ENCODE peak calls at places on chromosomes 13 and 19, in seven cellular contexts. W is Kasumi-1, K is NCI-H1436, C is aorta, U is amniotic stem cell, L is body of pancreas, G is left cardiac atrium. O is an unnamed sample.
A peak's percentile ranks its signal among the peaks of the same experiment; 100 is the strongest.

GRCh38 chr19:40165362-40165937 is 25.8 kb upstream of the MAP3K10 start:
- DNase-seq in W (peak; percentile 78), K (peak; percentile 21), C (peak; percentile 77), U (no peak), L (peak; percentile 42), G (peak; percentile 42), O (peak; percentile 75)

GRCh38 chr13:69882451-69882850 is 225.2 kb upstream of the ATXN8OS start:
- DNase-seq in W (no peak), K (no peak), C (no peak), U (no peak), L (no peak), G (no peak), O (no peak)

GRCh38 chr19:38654478-38655079 is 7.1 kb downstream of the ACTN4 start:
- DNase-seq in W (no peak), K (no peak), C (no peak), U (no peak), L (no peak), G (no peak), O (no peak)

GRCh38 chr13:30978981-30979956 is 46.8 kb downstream of the TEX26 start:
- DNase-seq in W (peak; percentile 21), K (peak; percentile 9), C (no peak), U (no peak), L (peak; percentile 42), G (peak; percentile 29), O (peak; percentile 77)

GRCh38 chr13:73938375-73939070 is 195.7 kb downstream of the KLF12 start:
- DNase-seq in W (no peak), K (no peak), C (no peak), U (peak; percentile 67), L (no peak), G (no peak), O (no peak)

GRCh38 chr13:40786568-40786996 is 2.8 kb upstream of the SLC25A15 start:
- DNase-seq in W (no peak), K (no peak), C (no peak), U (no peak), L (no peak), G (no peak), O (no peak)

GRCh38 chr19:923551-924211 is 2.2 kb upstream of the ARID3A start:
- DNase-seq in W (no peak), K (no peak), C (no peak), U (no peak), L (no peak), G (no peak), O (no peak)

GRCh38 chr19:11264452-11265176 is 2.3 kb upstream of the DOCK6 start:
- DNase-seq in W (no peak), K (no peak), C (no peak), U (no peak), L (peak; percentile 37), G (peak; percentile 73), O (peak; percentile 93)

GRCh38 chr19:17255150-17255621 is 9.4 kb downstream of the USHBP1 start:
- DNase-seq in W (no peak), K (no peak), C (no peak), U (no peak), L (peak; percentile 79), G (no peak), O (peak; percentile 77)

GRCh38 chr19:3580156-3580955 is 4.9 kb upstream of the GIPC3 start:
- DNase-seq in W (no peak), K (no peak), C (no peak), U (peak; percentile 80), L (no peak), G (no peak), O (no peak)